ENCODE peak calls at places on chromosomes 12 and 14, in six cellular contexts. Q is HL-60, J is cardiac muscle cell, Z is OCI-LY7, P is left ventricle myocardium inferior, N is PC-3. U is an unnamed sample.

GRCh38 chr12:106109168-106109910 is 29.4 kb downstream of the NUAK1 start:
- DNase-seq in Q (no peak), P (no peak), J (no peak), Z (no peak), N (no peak), U (no peak)

GRCh38 chr12:107884769-107885694 is 110.5 kb downstream of the ASCL4 start:
- DNase-seq in N (peak), J (peak), P (no peak), Q (peak), Z (peak), U (no peak)

GRCh38 chr12:110888256-110888991 is 32.0 kb downstream of the MYL2 start:
- DNase-seq in P (no peak), Z (no peak), Q (no peak), J (no peak), N (no peak), U (no peak)

GRCh38 chr12:52363111-52363679 is 4.1 kb downstream of the KRT85 start:
- DNase-seq in Q (no peak), J (no peak), Z (no peak), P (no peak), N (no peak), U (no peak)

GRCh38 chr12:108629824-108630476 is 3.7 kb downstream of the SELPLG start:
- DNase-seq in N (peak), P (no peak), Q (peak), Z (no peak), J (no peak), U (no peak)

GRCh38 chr14:31172084-31172483 is 35.5 kb downstream of the HECTD1 start:
- DNase-seq in N (peak), Q (no peak), Z (no peak), P (no peak), J (no peak), U (no peak)

GRCh38 chr12:67647547-67648305 is 819 bp upstream of the DYRK2 start:
- DNase-seq in Z (peak), N (peak), P (peak), Q (peak), J (peak), U (peak)

GRCh38 chr12:53191096-53191884 is 10.6 kb upstream of the CSAD start:
- DNase-seq in Z (no peak), N (no peak), P (no peak), J (no peak), Q (no peak), U (peak)

GRCh38 chr12:67541625-67541991 is 106.9 kb upstream of the DYRK2 start:
- DNase-seq in Z (no peak), Q (no peak), P (no peak), N (no peak), J (no peak), U (no peak)

GRCh38 chr12:104415308-104415980 is 41.3 kb upstream of the CHST11 start:
- DNase-seq in Q (no peak), J (no peak), N (no peak), Z (no peak), P (no peak), U (no peak)

GRCh38 chr12:108689314-108690190 is 41.8 kb downstream of the CORO1C start:
- DNase-seq in Z (peak), N (no peak), Q (peak), J (peak), P (no peak), U (peak)

GRCh38 chr12:4270670-4271432 is 2.7 kb upstream of the CCND2 start:
- DNase-seq in P (peak), J (peak), Z (no peak), N (no peak), Q (peak), U (peak)

GRCh38 chr14:51444381-51445000 is 204.4 kb downstream of the TMX1 start:
- DNase-seq in J (no peak), Z (no peak), N (no peak), Q (no peak), P (no peak), U (no peak)

GRCh38 chr14:60095781-60096450 is 4.2 kb downstream of the PCNX4 start:
- DNase-seq in P (no peak), Q (no peak), J (no peak), N (peak), Z (peak), U (no peak)

GRCh38 chr12:46201284-46201789 is 67.5 kb downstream of the SLC38A1 start:
- DNase-seq in Q (no peak), J (no peak), N (no peak), Z (no peak), P (no peak), U (no peak)

GRCh38 chr14:61343991-61344405 is 22.6 kb downstream of the PRKCH start:
- DNase-seq in J (no peak), Z (no peak), Q (no peak), P (no peak), N (no peak), U (no peak)

GRCh38 chr12:12870454-12870853 is 20.9 kb upstream of the GPRC5A start:
- DNase-seq in Q (no peak), N (peak), Z (no peak), P (no peak), J (no peak), U (no peak)

GRCh38 chr12:13255792-13256704 is 59.5 kb downstream of the EMP1 start:
- DNase-seq in J (peak), Z (peak), N (peak), P (peak), Q (peak), U (peak)

DNA sequence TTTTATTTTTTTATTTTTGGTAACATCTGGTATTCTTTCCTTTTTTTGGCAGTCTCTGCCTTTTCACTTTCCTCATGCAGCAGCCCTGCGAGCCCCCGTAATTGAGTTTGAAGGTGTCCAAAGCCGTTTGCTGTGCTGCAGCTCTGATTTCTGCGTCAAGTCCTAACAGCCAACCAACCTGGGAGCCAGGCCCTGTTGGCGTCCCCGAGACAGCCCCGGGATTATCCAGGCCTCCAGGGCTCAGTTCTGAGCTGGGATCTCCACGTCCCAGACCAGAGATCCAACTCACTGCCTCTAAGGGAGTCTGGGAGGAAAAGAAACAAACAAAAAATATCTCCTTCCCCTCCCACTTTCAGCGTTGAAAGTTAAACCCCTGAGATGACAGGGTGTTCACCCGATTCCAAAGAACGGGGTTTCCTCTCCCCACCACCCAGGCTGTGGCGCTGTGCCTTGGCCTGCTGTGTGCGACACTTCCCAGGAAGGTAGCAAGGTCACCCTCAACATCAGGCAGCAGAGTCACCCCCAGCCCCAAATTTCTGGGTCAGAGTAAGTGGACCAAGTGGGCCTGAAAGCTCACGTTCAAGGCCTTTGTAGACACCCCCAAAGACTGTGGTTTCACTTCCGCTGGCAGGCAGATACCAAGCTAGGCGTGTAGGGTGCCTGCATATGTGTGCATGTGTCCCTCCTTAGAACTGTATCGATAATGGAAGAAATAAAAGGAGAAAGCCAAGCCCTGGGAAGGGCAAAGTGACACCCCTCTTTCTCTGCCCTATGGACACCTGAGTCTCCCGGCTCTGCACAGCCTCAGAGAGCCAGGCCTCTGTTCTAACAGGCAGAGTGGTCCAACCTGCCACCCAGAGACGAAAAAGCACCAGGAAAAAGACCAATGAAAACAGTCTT is 11.1 kb downstream of the BCL11B start:
- DNase-seq in Q (no peak), P (no peak), N (no peak), J (no peak), Z (peak), U (no peak)
- H3K27ac ChIP-seq in Q (no peak), P (no peak), N (no peak), J (no peak), Z (no peak), U (no peak)

GRCh38 chr12:121839106-121839992 is 19.3 kb downstream of the HPD start:
- DNase-seq in Q (peak), Z (peak), N (peak), P (peak), J (peak), U (peak)
- TF ChIP-seq CTCF in Q (no peak), Z (peak), N (no peak), P (peak), J (peak), U (peak)

DNA sequence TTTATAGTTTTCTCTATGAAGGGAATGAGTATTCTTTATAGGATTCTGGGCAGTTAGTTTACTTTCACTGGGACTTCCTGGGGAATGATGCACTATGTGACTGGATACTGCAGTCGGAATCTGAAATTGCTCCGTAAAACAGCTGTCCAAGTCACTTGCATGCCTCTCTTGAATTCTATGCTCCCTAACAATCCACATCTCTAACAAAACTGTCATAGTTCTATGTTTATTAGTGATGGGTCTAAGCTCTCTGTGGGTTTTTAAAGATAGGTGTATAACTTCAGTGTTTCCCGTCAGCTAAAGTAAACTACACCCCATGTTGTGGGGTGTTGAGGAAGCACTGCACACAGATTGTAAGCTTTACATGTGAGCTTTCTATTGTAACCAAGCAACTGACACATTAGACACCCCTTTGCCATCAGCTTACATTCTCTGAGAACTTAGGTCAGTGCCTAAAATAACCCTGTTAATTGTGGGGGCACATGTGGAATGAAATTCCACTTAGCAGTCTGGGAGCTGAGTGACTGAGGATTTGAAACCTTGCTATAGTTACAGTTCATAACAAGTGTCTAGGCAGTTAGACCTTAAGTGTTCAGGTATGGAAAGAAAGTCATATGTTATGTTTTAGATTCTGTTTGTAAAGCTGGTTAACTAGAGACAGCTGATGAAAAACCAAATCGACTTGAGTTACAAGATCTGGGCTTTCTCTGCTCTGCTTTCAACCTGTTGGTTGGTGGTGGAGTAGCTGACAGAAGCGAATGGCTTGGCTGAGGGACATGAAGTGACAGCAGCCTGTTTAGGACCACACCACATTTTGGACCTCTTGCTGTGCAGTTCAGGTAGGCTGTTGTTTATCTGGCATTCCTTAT is 165.7 kb downstream of the AKAP6 start:
- DNase-seq in P (no peak), Q (no peak), J (peak), N (no peak), Z (no peak), U (no peak)
- H3K27ac ChIP-seq in P (peak), Q (no peak), J (peak), N (no peak), Z (no peak), U (peak)

GRCh38 chr14:35140718-35141581 is 18.6 kb downstream of the PRORP start:
- DNase-seq in Q (no peak), N (peak), Z (peak), P (no peak), J (no peak), U (no peak)
- TF ChIP-seq CTCF in Q (no peak), N (peak), Z (peak), P (peak), J (peak), U (peak)

GRCh38 chr14:77097689-77098469 is at the start of gene CIPC:
- DNase-seq in J (peak), N (peak), P (peak), Z (peak), Q (peak), U (peak)

GRCh38 chr14:77100961-77101360 is 2.9 kb downstream of the CIPC start:
- DNase-seq in N (no peak), Q (no peak), J (no peak), P (no peak), Z (peak), U (no peak)

GRCh38 chr14:77097006-77097688 is 911 bp upstream of the CIPC start:
- DNase-seq in N (peak), Q (no peak), P (no peak), J (no peak), Z (no peak), U (no peak)

GRCh38 chr14:77099425-77100167 is 1.5 kb downstream of the CIPC start:
- DNase-seq in P (no peak), Q (no peak), J (no peak), Z (no peak), N (peak), U (no peak)

GRCh38 chr14:77098470-77099353 is 654 bp downstream of the CIPC start:
- DNase-seq in P (peak), Z (peak), J (peak), Q (no peak), N (peak), U (peak)
- H3K27ac ChIP-seq in P (peak), Z (peak), J (peak), Q (peak), N (peak), U (peak)

DNA sequence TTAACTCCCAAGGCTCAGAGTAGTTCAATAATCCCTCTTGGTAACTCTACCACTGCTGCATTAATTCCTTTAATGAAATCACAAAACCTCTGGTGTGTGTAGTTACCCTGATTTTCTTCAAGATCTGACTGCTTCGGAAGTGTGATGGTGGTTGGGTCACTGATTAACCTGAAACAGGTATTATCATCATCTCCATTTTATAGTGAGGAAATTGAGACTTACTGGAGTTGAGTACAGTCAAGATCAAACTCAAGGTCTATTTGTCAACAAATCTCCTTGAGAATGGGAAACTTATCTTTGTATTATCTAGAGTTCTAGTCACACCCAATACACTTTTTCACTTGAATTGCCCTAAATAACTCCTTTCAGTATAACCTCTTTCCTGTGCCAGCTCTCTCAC is 233.5 kb downstream of the BTG1 start:
- DNase-seq in J (no peak), Z (no peak), N (no peak), P (no peak), Q (no peak), U (no peak)
- TF ChIP-seq CTCF in J (no peak), Z (no peak), N (no peak), P (no peak), Q (no peak), U (no peak)

GRCh38 chr12:115481141-115481540 is 796.4 kb downstream of the MED13L start:
- DNase-seq in Z (no peak), Q (no peak), P (no peak), N (peak), J (peak), U (no peak)
- H3K27ac ChIP-seq in Z (no peak), Q (no peak), P (no peak), N (no peak), J (no peak), U (no peak)

DNA sequence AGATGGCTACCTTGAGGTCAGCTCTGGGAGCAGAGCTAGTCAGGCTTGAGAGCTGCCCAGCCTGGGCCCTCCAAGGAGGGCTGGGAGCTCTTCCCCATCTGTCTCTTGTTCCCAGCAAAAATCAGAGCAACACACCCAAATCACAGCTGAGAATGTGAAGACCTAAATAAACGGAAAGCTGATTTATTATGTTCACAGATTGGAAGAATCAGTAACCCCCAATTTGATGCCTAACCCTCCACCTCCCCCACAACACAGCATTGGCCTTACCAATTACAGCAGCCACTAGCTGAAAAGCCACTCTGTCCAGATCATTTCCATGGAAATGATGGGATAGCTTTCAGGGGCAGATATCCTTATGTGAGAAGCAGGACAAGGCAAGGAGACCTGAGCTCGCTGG is 7.1 kb upstream of the ACTN1 start:
- DNase-seq in P (no peak), N (no peak), Q (no peak), Z (no peak), J (no peak), U (no peak)
- TF ChIP-seq CTCF in P (no peak), N (no peak), Q (no peak), Z (no peak), J (no peak), U (no peak)

U was measured in tibial artery.